ENCODE peak calls at places on chromosomes 13 and 19, in eight cellular contexts. N, K, P, S, X, J, Y and D are unnamed samples.
A peak's percentile ranks its signal among the peaks of the same experiment; 100 is the strongest.

GRCh38 chr13:111929036-111929616 is 137.8 kb upstream of the SOX1 start:
- DNase-seq in N (no peak), K (no peak), P (no peak), S (no peak), X (no peak), J (no peak), Y (no peak), D (no peak)

GRCh38 chr19:39327990-39328705 is 7.5 kb upstream of the LRFN1 start:
- DNase-seq in N (peak; percentile 57), K (peak; percentile 94), P (peak; percentile 97), S (no peak), X (peak; percentile 31), J (peak; percentile 80), Y (peak; percentile 74), D (peak; percentile 72)

GRCh38 chr19:22286151-22286810 is at the start of gene ZNF729:
- DNase-seq in N (no peak), K (no peak), P (no peak), S (no peak), X (no peak), J (no peak), Y (no peak), D (no peak)

GRCh38 chr19:51064534-51065220 is at the start of gene KLK13:
- DNase-seq in N (peak; percentile 82), K (peak; percentile 87), P (no peak), S (no peak), X (no peak), J (no peak), Y (no peak), D (no peak)

GRCh38 chr19:607301-608154 is 17.8 kb downstream of the HCN2 start:
- DNase-seq in N (no peak), K (no peak), P (no peak), S (no peak), X (no peak), J (no peak), Y (no peak), D (no peak)

GRCh38 chr19:1254081-1254527 is 5.7 kb downstream of the MIDN start:
- DNase-seq in N (no peak), K (no peak), P (no peak), S (no peak), X (no peak), J (no peak), Y (no peak), D (no peak)

GRCh38 chr19:1850809-1851544 is 2.7 kb upstream of the REXO1 start:
- DNase-seq in N (no peak), K (peak; percentile 59), P (no peak), S (no peak), X (no peak), J (no peak), Y (no peak), D (no peak)

GRCh38 chr13:40121711-40122110 is 466.2 kb downstream of the COG6 start:
- DNase-seq in N (no peak), K (no peak), P (no peak), S (no peak), X (no peak), J (no peak), Y (no peak), D (no peak)

GRCh38 chr19:13044160-13044853 is 49.0 kb downstream of the NFIX start:
- DNase-seq in N (no peak), K (no peak), P (no peak), S (no peak), X (no peak), J (no peak), Y (no peak), D (no peak)

GRCh38 chr13:95497307-95497943 is 55.1 kb upstream of the CLDN10 start:
- DNase-seq in N (no peak), K (no peak), P (no peak), S (no peak), X (peak; percentile 61), J (no peak), Y (no peak), D (no peak)

GRCh38 chr13:75365724-75366173 is 116.2 kb downstream of the TBC1D4 start:
- DNase-seq in N (no peak), K (peak; percentile 39), P (peak; percentile 79), S (peak; percentile 73), X (no peak), J (no peak), Y (no peak), D (no peak)

GRCh38 chr19:29685326-29685725 is 20.1 kb downstream of the PLEKHF1 start:
- DNase-seq in N (no peak), K (no peak), P (no peak), S (no peak), X (no peak), J (no peak), Y (no peak), D (no peak)

GRCh38 chr13:30125422-30126073 is 181.8 kb downstream of the KATNAL1 start:
- DNase-seq in N (peak; percentile 55), K (no peak), P (no peak), S (no peak), X (no peak), J (no peak), Y (no peak), D (no peak)

GRCh38 chr19:50449236-50449899 is 16.7 kb downstream of the MYBPC2 start:
- DNase-seq in N (no peak), K (no peak), P (no peak), S (no peak), X (no peak), J (no peak), Y (no peak), D (no peak)

GRCh38 chr13:40317980-40318327 is 348.5 kb downstream of the FOXO1 start:
- DNase-seq in N (no peak), K (no peak), P (no peak), S (no peak), X (no peak), J (no peak), Y (no peak), D (no peak)

GRCh38 chr13:44174769-44175425 is 198.7 kb upstream of the SERP2 start:
- DNase-seq in N (peak; percentile 13), K (no peak), P (no peak), S (no peak), X (no peak), J (no peak), Y (no peak), D (no peak)

GRCh38 chr19:47447470-47448359 is 24.0 kb downstream of the SLC8A2 start:
- DNase-seq in N (peak; percentile 82), K (peak; percentile 99), P (no peak), S (no peak), X (peak; percentile 31), J (peak; percentile 34), Y (peak; percentile 39), D (no peak)

GRCh38 chr19:48967346-48968178 is 2.5 kb downstream of the FTL start:
- DNase-seq in N (no peak), K (no peak), P (no peak), S (peak; percentile 42), X (no peak), J (no peak), Y (no peak), D (no peak)